ENCODE peak calls at places on chromosomes 3 and 15, in six cellular contexts. X is H7, L is GM12891, C is endothelial cell, P is neuronal stem cell, G is NCI-H2081. E is an unnamed sample.

GRCh38 chr3:150078983-150079739 is 108.5 kb upstream of the PFN2 start:
- DNase-seq in X (no peak), L (no peak), C (no peak), P (no peak), G (no peak), E (peak; percentile 52)

GRCh38 chr15:32132850-32133249 is 102.5 kb downstream of the CHRNA7 start:
- DNase-seq in X (no peak), L (no peak), C (no peak), P (no peak), G (no peak), E (no peak)

GRCh38 chr15:74322558-74323180 is 44.8 kb downstream of the CYP11A1 start:
- DNase-seq in X (peak; percentile 93), L (peak; percentile 81), C (peak; percentile 75), P (no peak), G (peak; percentile 77), E (peak; percentile 78)

GRCh38 chr15:35690698-35691116 is 144.7 kb upstream of the DPH6 start:
- DNase-seq in X (no peak), L (no peak), C (no peak), P (no peak), G (no peak), E (no peak)

GRCh38 chr15:77546050-77546501 is 86.6 kb downstream of the LINGO1 start:
- DNase-seq in X (no peak), L (no peak), C (no peak), P (no peak), G (no peak), E (no peak)

GRCh38 chr3:52046186-52046913 is 10.0 kb downstream of the DUSP7 start:
- DNase-seq in X (no peak), L (no peak), C (peak; percentile 22), P (no peak), G (no peak), E (no peak)

GRCh38 chr3:11705049-11705448 is 61.3 kb upstream of the VGLL4 start:
- DNase-seq in X (peak; percentile 64), L (no peak), C (no peak), P (no peak), G (no peak), E (no peak)

GRCh38 chr15:88447206-88447605 is 20.0 kb downstream of the MRPL46 start:
- DNase-seq in X (no peak), L (no peak), C (no peak), P (no peak), G (no peak), E (no peak)

GRCh38 chr15:28952666-28953491 is 67.1 kb downstream of the APBA2 start:
- DNase-seq in X (no peak), L (no peak), C (no peak), P (no peak), G (no peak), E (peak; percentile 98)

GRCh38 chr3:155233213-155233612 is 60.3 kb downstream of the STRIT1 start:
- DNase-seq in X (no peak), L (no peak), C (no peak), P (no peak), G (peak; percentile 32), E (no peak)

GRCh38 chr3:46908986-46909534 is 31.5 kb downstream of the PTH1R start:
- DNase-seq in X (no peak), L (no peak), C (no peak), P (no peak), G (no peak), E (no peak)

GRCh38 chr3:147191795-147192385 is 214.5 kb downstream of the ZIC4 start:
- DNase-seq in X (peak; percentile 3), L (no peak), C (peak; percentile 72), P (peak; percentile 41), G (peak; percentile 58), E (peak; percentile 57)

GRCh38 chr15:52093167-52093538 is 19.4 kb downstream of the BCL2L10 start:
- DNase-seq in X (no peak), L (no peak), C (no peak), P (no peak), G (no peak), E (no peak)

GRCh38 chr15:63136742-63137141 is 15.1 kb downstream of the LACTB start:
- DNase-seq in X (no peak), L (no peak), C (no peak), P (no peak), G (no peak), E (no peak)

GRCh38 chr15:66524801-66525200 is 19.7 kb downstream of the ZWILCH start:
- DNase-seq in X (no peak), L (no peak), C (no peak), P (no peak), G (no peak), E (no peak)

GRCh38 chr3:55801676-55802075 is 314.6 kb upstream of the WNT5A start:
- DNase-seq in X (no peak), L (no peak), C (no peak), P (no peak), G (no peak), E (no peak)

GRCh38 chr3:82814660-82815059 is 1053.2 kb upstream of the GBE1 start:
- DNase-seq in X (no peak), L (no peak), C (no peak), P (no peak), G (no peak), E (no peak)

GRCh38 chr3:101381809-101382208 is 61.4 kb upstream of the IMPG2 start:
- DNase-seq in X (peak; percentile 30), L (no peak), C (no peak), P (peak; percentile 6), G (peak; percentile 57), E (peak; percentile 8)

GRCh38 chr3:140199008-140199407 is 264.0 kb downstream of the CLSTN2 start:
- DNase-seq in X (no peak), L (no peak), C (no peak), P (no peak), G (no peak), E (no peak)

GRCh38 chr15:33357845-33358244 is 47.1 kb downstream of the RYR3 start:
- DNase-seq in X (no peak), L (no peak), C (no peak), P (no peak), G (no peak), E (no peak)

GRCh38 chr3:46900007-46900292 is 22.4 kb downstream of the PTH1R start:
- DNase-seq in X (no peak), L (no peak), C (no peak), P (no peak), G (peak; percentile 74), E (peak; percentile 56)

GRCh38 chr15:40693904-40694705 is 869 bp upstream of the RAD51 start:
- DNase-seq in X (no peak), L (no peak), C (no peak), P (no peak), G (no peak), E (no peak)

GRCh38 chr3:187040637-187041361 is 98.5 kb downstream of the RPL39L start:
- DNase-seq in X (no peak), L (no peak), C (no peak), P (no peak), G (no peak), E (no peak)

GRCh38 chr15:66982816-66983215 is 82.6 kb upstream of the SMAD3 start:
- DNase-seq in X (no peak), L (no peak), C (no peak), P (no peak), G (no peak), E (no peak)

GRCh38 chr15:28260722-28261121 is 61.3 kb downstream of the HERC2 start:
- DNase-seq in X (peak; percentile 64), L (no peak), C (no peak), P (no peak), G (no peak), E (no peak)

GRCh38 chr15:101161656-101162055 is 90.2 kb downstream of the CHSY1 start:
- DNase-seq in X (no peak), L (no peak), C (no peak), P (no peak), G (no peak), E (no peak)

GRCh38 chr3:62332017-62332416 is 41.3 kb downstream of the FEZF2 start:
- DNase-seq in X (no peak), L (no peak), C (no peak), P (no peak), G (no peak), E (no peak)

GRCh38 chr3:139534444-139534812 is 5.1 kb downstream of the RBP1 start:
- DNase-seq in X (no peak), L (no peak), C (no peak), P (no peak), G (peak; percentile 95), E (no peak)

GRCh38 chr3:62718011-62718410 is 157.2 kb downstream of the CADPS start:
- DNase-seq in X (no peak), L (no peak), C (no peak), P (no peak), G (no peak), E (no peak)

GRCh38 chr3:123446210-123446609 is 2.7 kb downstream of the ADCY5 start:
- DNase-seq in X (no peak), L (no peak), C (no peak), P (no peak), G (no peak), E (no peak)

GRCh38 chr15:35308802-35309201 is 223.7 kb upstream of the NANOGP8 start:
- DNase-seq in X (no peak), L (no peak), C (no peak), P (no peak), G (no peak), E (peak; percentile 7)

GRCh38 chr15:49082960-49083359 is 36.7 kb upstream of the SECISBP2L start:
- DNase-seq in X (no peak), L (no peak), C (no peak), P (no peak), G (no peak), E (no peak)

GRCh38 chr15:101162701-101163483 is 89.0 kb downstream of the CHSY1 start:
- DNase-seq in X (no peak), L (no peak), C (no peak), P (no peak), G (no peak), E (peak; percentile 70)

E was measured in SK-N-DZ.